ENCODE peak calls at places on chromosome 17, in seven cellular contexts. H is glutamatergic neuron, V is mucosa of gallbladder, M is MV-4-11, L is A549, S is neural progenitor cell, Q is GOT3. I is an unnamed sample.

GRCh38 chr17:65362826-65363225 is 198.6 kb downstream of the AXIN2 start:
- DNase-seq in H (no peak), V (no peak), M (no peak), L (no peak), S (no peak), Q (no peak), I (peak)

GRCh38 chr17:82441686-82442487 is 8.7 kb downstream of the CYBC1 start:
- DNase-seq in H (no peak), V (no peak), M (no peak), L (no peak), S (no peak), Q (no peak), I (no peak)

GRCh38 chr17:78034429-78035091 is 76.1 kb downstream of the TNRC6C start:
- DNase-seq in H (no peak), V (no peak), M (no peak), L (peak), S (no peak), Q (no peak), I (no peak)

GRCh38 chr17:12765544-12765943 is 23.8 kb upstream of the ARHGAP44 start:
- DNase-seq in H (no peak), V (peak), M (peak), L (peak), S (no peak), Q (no peak), I (no peak)

GRCh38 chr17:42403150-42403549 is 14.9 kb upstream of the STAT3 start:
- DNase-seq in H (peak), V (no peak), M (no peak), L (no peak), S (peak), Q (no peak), I (peak)

GRCh38 chr17:6244796-6245195 is 174.6 kb downstream of the WSCD1 start:
- DNase-seq in H (no peak), V (no peak), M (no peak), L (no peak), S (no peak), Q (no peak), I (no peak)

GRCh38 chr17:63681530-63681929 is 18.4 kb downstream of the LIMD2 start:
- DNase-seq in H (no peak), V (no peak), M (no peak), L (no peak), S (no peak), Q (no peak), I (no peak)

GRCh38 chr17:48177816-48178215 is 70.2 kb downstream of the SNX11 start:
- DNase-seq in H (no peak), V (no peak), M (no peak), L (no peak), S (no peak), Q (no peak), I (no peak)

GRCh38 chr17:39761861-39762496 is 24.2 kb downstream of the GRB7 start:
- DNase-seq in H (no peak), V (no peak), M (no peak), L (no peak), S (no peak), Q (no peak), I (no peak)

GRCh38 chr17:49986396-49987289 is 8.4 kb downstream of the DLX3 start:
- DNase-seq in H (no peak), V (no peak), M (no peak), L (no peak), S (no peak), Q (no peak), I (no peak)

GRCh38 chr17:64638552-64639198 is 23.4 kb downstream of the SMURF2 start:
- DNase-seq in H (no peak), V (no peak), M (no peak), L (no peak), S (no peak), Q (no peak), I (no peak)

GRCh38 chr17:73342549-73343167 is 30.9 kb upstream of the CDC42EP4 start:
- DNase-seq in H (no peak), V (no peak), M (no peak), L (peak), S (peak), Q (no peak), I (peak)

GRCh38 chr17:66580178-66580577 is 254.7 kb upstream of the CACNG5 start:
- DNase-seq in H (no peak), V (peak), M (no peak), L (peak), S (peak), Q (no peak), I (peak)

GRCh38 chr17:45353047-45353446 is 36.2 kb upstream of the MAP3K14 start:
- DNase-seq in H (no peak), V (no peak), M (peak), L (no peak), S (no peak), Q (no peak), I (no peak)

GRCh38 chr17:4152471-4152870 is 9.5 kb downstream of the CYB5D2 start:
- DNase-seq in H (no peak), V (no peak), M (no peak), L (no peak), S (no peak), Q (no peak), I (no peak)

GRCh38 chr17:76447931-76448652 is 4.9 kb downstream of the UBE2O start:
- DNase-seq in H (no peak), V (no peak), M (no peak), L (no peak), S (no peak), Q (no peak), I (no peak)

GRCh38 chr17:51764387-51764971 is 394.0 kb downstream of the CA10 start:
- DNase-seq in H (peak), V (peak), M (peak), L (peak), S (peak), Q (peak), I (peak)

GRCh38 chr17:38455288-38455915 is 27.1 kb downstream of the ARHGAP23 start:
- DNase-seq in H (no peak), V (no peak), M (no peak), L (no peak), S (peak), Q (no peak), I (no peak)

GRCh38 chr17:47895254-47895855 is 681 bp upstream of the SP2 start:
- DNase-seq in H (no peak), V (no peak), M (no peak), L (peak), S (no peak), Q (no peak), I (peak)

GRCh38 chr17:9880582-9880999 is 24.5 kb downstream of the RCVRN start:
- DNase-seq in H (no peak), V (no peak), M (peak), L (peak), S (no peak), Q (no peak), I (peak)

GRCh38 chr17:77328823-77329740 is 188.3 kb downstream of the SEC14L1 start:
- DNase-seq in H (no peak), V (no peak), M (no peak), L (no peak), S (no peak), Q (no peak), I (no peak)

GRCh38 chr17:68398731-68399637 is 58.3 kb downstream of the WIPI1 start:
- DNase-seq in H (peak), V (peak), M (peak), L (peak), S (peak), Q (no peak), I (peak)

GRCh38 chr17:82246365-82247174 is 17.7 kb downstream of the SLC16A3 start:
- DNase-seq in H (no peak), V (peak), M (no peak), L (peak), S (no peak), Q (no peak), I (no peak)

GRCh38 chr17:62090021-62090824 is 25.1 kb upstream of the MED13 start:
- DNase-seq in H (no peak), V (no peak), M (no peak), L (no peak), S (no peak), Q (no peak), I (no peak)

GRCh38 chr17:76582660-76583059 is 3.0 kb downstream of the ST6GALNAC2 start:
- DNase-seq in H (no peak), V (no peak), M (no peak), L (no peak), S (no peak), Q (no peak), I (no peak)

I was measured in left kidney.